ENCODE peak calls at places on chromosome 1, in six cellular contexts. N, Y, D, M, V and R are unnamed samples. For H3K4me1, the result is how much of the 10 kb centered on the place peaks cover.

GRCh38 chr1:108533351-108534083 is 26.4 kb upstream of the EEIG2 start:
- DNase-seq in N (no peak), Y (peak), D (no peak), M (peak), V (no peak), R (no peak)

GRCh38 chr1:165451696-165452095 is 6.8 kb upstream of the RXRG start:
- DNase-seq in N (no peak), Y (no peak), D (no peak), M (no peak), V (peak), R (no peak)

GRCh38 chr1:24790490-24790889 is 45.2 kb downstream of the CLIC4 start:
- DNase-seq in N (no peak), Y (no peak), D (no peak), M (no peak), V (no peak), R (no peak)

GRCh38 chr1:221439734-221440436 is 302.0 kb downstream of the DUSP10 start:
- DNase-seq in N (peak), Y (no peak), D (no peak), M (no peak), V (no peak), R (no peak)

GRCh38 chr1:12177999-12178441 is 11.2 kb downstream of the TNFRSF1B start:
- DNase-seq in N (no peak), Y (peak), D (no peak), M (peak), V (no peak), R (peak)

GRCh38 chr1:211761400-211761799 is 69.2 kb downstream of the LPGAT1 start:
- DNase-seq in N (no peak), Y (no peak), D (no peak), M (no peak), V (no peak), R (no peak)

GRCh38 chr1:17873007-17873675 is 118.0 kb downstream of the ACTL8 start:
- DNase-seq in N (no peak), Y (no peak), D (peak), M (no peak), V (no peak), R (no peak)

GRCh38 chr1:8025061-8025670 is 943 bp downstream of the ERRFI1 start:
- DNase-seq in N (no peak), Y (no peak), D (no peak), M (no peak), V (no peak), R (no peak)

GRCh38 chr1:240320645-240321044 is 229.0 kb downstream of the FMN2 start:
- DNase-seq in N (no peak), Y (no peak), D (no peak), M (no peak), V (no peak), R (no peak)

GRCh38 chr1:30888391-30888790 is 20.2 kb downstream of the SDC3 start:
- DNase-seq in N (no peak), Y (peak), D (peak), M (peak), V (no peak), R (peak)
- H3K27ac ChIP-seq in N (peak), Y (peak), D (peak), M (peak), V (peak), R (peak)

GRCh38 chr1:42957880-42958487 is 684 bp downstream of the SLC2A1 start:
- DNase-seq in N (peak), Y (peak), D (peak), M (peak), V (no peak), R (peak)

GRCh38 chr1:42956739-42957138 is 1.9 kb downstream of the SLC2A1 start:
- DNase-seq in N (no peak), Y (no peak), D (no peak), M (no peak), V (no peak), R (no peak)

GRCh38 chr1:42957229-42957879 is 1.3 kb downstream of the SLC2A1 start:
- DNase-seq in N (no peak), Y (peak), D (no peak), M (no peak), V (no peak), R (no peak)

GRCh38 chr1:42960693-42961559 is 2.3 kb upstream of the SLC2A1 start:
- DNase-seq in N (no peak), Y (no peak), D (no peak), M (peak), V (no peak), R (no peak)

DNA sequence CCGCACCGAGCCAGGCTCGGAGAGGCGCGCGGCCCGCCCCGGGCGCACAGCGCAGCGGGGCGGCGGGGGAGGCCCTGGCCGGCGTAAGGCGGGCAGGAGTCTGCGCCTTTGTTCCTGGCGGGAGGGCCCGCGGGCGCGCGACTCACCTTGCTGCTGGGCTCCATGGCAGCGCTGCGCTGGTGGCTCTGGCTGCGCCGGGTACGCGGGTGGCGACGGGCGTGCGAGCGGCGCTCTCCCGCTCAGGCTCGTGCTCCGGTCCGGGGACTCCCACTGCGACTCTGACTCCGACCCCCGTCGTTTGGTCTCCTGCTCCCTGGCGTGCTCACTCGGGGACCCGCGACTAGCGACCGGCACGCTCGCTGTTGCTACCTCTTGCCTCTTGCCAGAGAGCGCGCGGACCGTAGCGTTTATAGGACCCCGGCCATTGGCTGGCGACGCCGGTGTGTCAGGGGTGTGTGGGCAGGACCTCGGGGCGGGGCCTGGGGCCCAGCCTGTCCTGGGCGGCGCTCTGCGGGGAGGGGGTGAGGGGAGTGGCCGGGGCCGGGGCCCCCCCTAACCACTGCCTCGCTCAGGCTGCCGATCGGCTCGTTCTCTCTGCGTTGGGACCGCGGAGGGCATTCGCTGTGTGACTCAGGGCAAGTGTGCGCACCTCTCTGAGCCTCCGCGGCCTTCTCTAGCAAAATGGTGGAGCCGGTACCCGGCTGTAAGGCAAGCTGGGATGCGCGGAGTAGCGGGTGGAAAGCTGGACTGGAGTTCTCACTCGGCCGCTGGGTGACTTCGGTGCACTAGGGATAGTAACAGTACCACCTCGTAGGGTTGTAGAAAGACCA is at the start of gene SLC2A1:
- DNase-seq in N (peak), Y (peak), D (peak), M (peak), V (peak), R (peak)
- TF ChIP-seq POLR2A in N (peak), Y (peak), D (peak), M (peak), V (peak), R (peak)

DNA sequence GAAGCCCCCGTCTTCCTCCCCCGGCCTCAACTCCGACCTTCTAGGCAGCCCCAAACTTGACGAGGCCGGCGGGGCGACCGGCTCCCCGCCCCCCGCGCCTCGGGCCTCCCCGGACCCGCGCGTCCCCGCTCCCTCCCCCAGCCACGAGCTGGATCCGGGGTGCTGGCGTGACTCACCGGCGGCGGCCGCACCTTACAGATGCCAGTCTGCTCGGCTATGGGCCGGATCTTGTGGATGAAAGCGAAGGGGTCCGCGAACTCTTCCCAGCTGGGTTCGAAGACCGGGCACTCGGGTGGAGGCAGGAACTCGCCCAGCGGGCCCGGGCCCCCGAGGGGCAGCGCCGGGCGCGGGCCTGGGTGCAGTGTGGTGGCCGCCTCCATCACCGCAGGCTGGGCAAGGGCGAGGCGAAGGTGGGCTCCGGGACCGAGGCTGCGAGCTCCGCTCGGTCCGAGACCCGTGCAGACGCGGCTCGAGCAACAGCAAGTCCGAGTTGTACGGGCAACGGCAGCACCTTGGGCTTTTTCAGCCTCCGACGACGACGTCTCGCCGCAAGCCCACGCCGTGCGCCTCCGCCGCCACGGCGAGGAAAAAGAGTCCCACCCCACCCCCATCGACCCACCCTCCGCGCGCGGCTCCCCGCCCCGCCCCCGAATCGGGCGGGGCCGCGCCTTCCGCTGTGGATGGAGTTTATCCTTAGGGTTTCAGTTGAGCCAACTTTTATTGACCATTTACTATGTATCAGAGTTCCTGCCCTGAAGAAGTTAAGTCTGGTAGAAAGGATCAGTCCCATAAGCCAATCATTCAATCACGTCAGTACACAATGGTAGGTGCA is at the start of gene KDM5B:
- DNase-seq in N (peak), Y (peak), D (peak), M (peak), V (no peak), R (peak)
- H3K4me1 ChIP-seq in N (half or more), Y (under half), D (half or more), M (under half), V (half or more), R (under half)

GRCh38 chr1:153611024-153611352 is 1.9 kb downstream of the S100A16 start:
- DNase-seq in N (no peak), Y (no peak), D (no peak), M (no peak), V (no peak), R (no peak)
- H3K27ac ChIP-seq in N (peak), Y (peak), D (peak), M (peak), V (peak), R (no peak)

GRCh38 chr1:3746389-3746783 is 5.9 kb upstream of the CCDC27 start:
- DNase-seq in N (no peak), Y (no peak), D (no peak), M (no peak), V (no peak), R (no peak)

GRCh38 chr1:3745590-3746381 is 6.5 kb upstream of the CCDC27 start:
- DNase-seq in N (no peak), Y (no peak), D (no peak), M (no peak), V (no peak), R (no peak)

GRCh38 chr1:3747903-3748302 is 4.3 kb upstream of the CCDC27 start:
- DNase-seq in N (no peak), Y (no peak), D (no peak), M (no peak), V (no peak), R (no peak)

GRCh38 chr1:3747522-3747848 is 4.8 kb upstream of the CCDC27 start:
- DNase-seq in N (no peak), Y (no peak), D (no peak), M (no peak), V (no peak), R (no peak)

GRCh38 chr1:3746784-3747521 is 5.3 kb upstream of the CCDC27 start:
- DNase-seq in N (peak), Y (peak), D (peak), M (peak), V (peak), R (peak)
- TF ChIP-seq POLR2A in N (no peak), Y (peak), D (no peak), M (peak), V (peak), R (no peak)